ENCODE peak calls at places on chromosomes 2 and 18, in five cellular contexts. G, Y, I, Q and K are unnamed samples.

GRCh38 chr2:70534183-70534836 is 19.3 kb downstream of the TGFA start:
- DNase-seq in G (no peak), Y (no peak), I (no peak), Q (no peak), K (no peak)

GRCh38 chr2:15943914-15944313 is 3.6 kb downstream of the MYCN start:
- DNase-seq in G (no peak), Y (no peak), I (no peak), Q (no peak), K (no peak)

GRCh38 chr2:98148968-98149697 is 62.2 kb downstream of the VWA3B start:
- DNase-seq in G (no peak), Y (no peak), I (no peak), Q (peak), K (no peak)

GRCh38 chr2:119338282-119338681 is 28.4 kb downstream of the C2orf76 start:
- DNase-seq in G (no peak), Y (no peak), I (no peak), Q (no peak), K (no peak)

GRCh38 chr2:61566566-61566965 is 28.4 kb upstream of the XPO1 start:
- DNase-seq in G (no peak), Y (no peak), I (no peak), Q (no peak), K (no peak)

GRCh38 chr2:8682719-8683667 is 1.1 kb downstream of the ID2 start:
- DNase-seq in G (peak), Y (peak), I (no peak), Q (no peak), K (no peak)

GRCh38 chr2:23595601-23596251 is 210.7 kb downstream of the KLHL29 start:
- DNase-seq in G (peak), Y (no peak), I (no peak), Q (no peak), K (peak)

GRCh38 chr18:63752661-63753060 is 22.6 kb upstream of the SERPINB7 start:
- DNase-seq in G (no peak), Y (no peak), I (no peak), Q (no peak), K (no peak)

GRCh38 chr2:175871949-175872348 is 130.1 kb downstream of the LNPK start:
- DNase-seq in G (no peak), Y (no peak), I (no peak), Q (no peak), K (no peak)

GRCh38 chr2:229231885-229232284 is 39.2 kb downstream of the PID1 start:
- DNase-seq in G (peak), Y (no peak), I (no peak), Q (no peak), K (no peak)

GRCh38 chr18:8813621-8814020 is 108.3 kb downstream of the MTCL1 start:
- DNase-seq in G (no peak), Y (no peak), I (no peak), Q (no peak), K (no peak)

GRCh38 chr2:37456479-37456878 is 112.0 kb downstream of the QPCT start:
- DNase-seq in G (no peak), Y (no peak), I (no peak), Q (no peak), K (no peak)

GRCh38 chr2:42566837-42567251 is 1.6 kb upstream of the MTA3 start:
- DNase-seq in G (no peak), Y (no peak), I (peak), Q (no peak), K (no peak)

GRCh38 chr18:805755-806110 is 6.3 kb downstream of the YES1 start:
- DNase-seq in G (no peak), Y (no peak), I (no peak), Q (no peak), K (no peak)

GRCh38 chr2:140621963-140622362 is 1508.9 kb downstream of the LRP1B start:
- DNase-seq in G (no peak), Y (no peak), I (no peak), Q (no peak), K (no peak)

GRCh38 chr2:142180820-142181533 is 50.2 kb upstream of the LRP1B start:
- DNase-seq in G (no peak), Y (no peak), I (no peak), Q (peak), K (peak)

GRCh38 chr2:136116813-136117390 is 1.0 kb downstream of the CXCR4 start:
- DNase-seq in G (peak), Y (no peak), I (peak), Q (peak), K (peak)

GRCh38 chr18:39751161-39751560 is 2185.6 kb upstream of the CELF4 start:
- DNase-seq in G (no peak), Y (no peak), I (no peak), Q (no peak), K (no peak)

GRCh38 chr2:206020151-206020550 is 65.8 kb downstream of the INO80D start:
- DNase-seq in G (no peak), Y (no peak), I (no peak), Q (no peak), K (no peak)

GRCh38 chr2:35503738-35504160 is 851.8 kb upstream of the CRIM1 start:
- DNase-seq in G (no peak), Y (no peak), I (no peak), Q (no peak), K (no peak)

GRCh38 chr2:121080013-121080772 is 204.8 kb downstream of the TFCP2L1 start:
- DNase-seq in G (no peak), Y (peak), I (peak), Q (peak), K (peak)

GRCh38 chr18:10270160-10270571 is 184.3 kb upstream of the APCDD1 start:
- DNase-seq in G (no peak), Y (no peak), I (no peak), Q (no peak), K (no peak)

GRCh38 chr2:223165423-223166214 is 113.6 kb downstream of the KCNE4 start:
- DNase-seq in G (no peak), Y (no peak), I (no peak), Q (no peak), K (no peak)

GRCh38 chr18:49021076-49021432 is 70.3 kb upstream of the SMAD7 start:
- DNase-seq in G (no peak), Y (peak), I (no peak), Q (no peak), K (no peak)

DNA sequence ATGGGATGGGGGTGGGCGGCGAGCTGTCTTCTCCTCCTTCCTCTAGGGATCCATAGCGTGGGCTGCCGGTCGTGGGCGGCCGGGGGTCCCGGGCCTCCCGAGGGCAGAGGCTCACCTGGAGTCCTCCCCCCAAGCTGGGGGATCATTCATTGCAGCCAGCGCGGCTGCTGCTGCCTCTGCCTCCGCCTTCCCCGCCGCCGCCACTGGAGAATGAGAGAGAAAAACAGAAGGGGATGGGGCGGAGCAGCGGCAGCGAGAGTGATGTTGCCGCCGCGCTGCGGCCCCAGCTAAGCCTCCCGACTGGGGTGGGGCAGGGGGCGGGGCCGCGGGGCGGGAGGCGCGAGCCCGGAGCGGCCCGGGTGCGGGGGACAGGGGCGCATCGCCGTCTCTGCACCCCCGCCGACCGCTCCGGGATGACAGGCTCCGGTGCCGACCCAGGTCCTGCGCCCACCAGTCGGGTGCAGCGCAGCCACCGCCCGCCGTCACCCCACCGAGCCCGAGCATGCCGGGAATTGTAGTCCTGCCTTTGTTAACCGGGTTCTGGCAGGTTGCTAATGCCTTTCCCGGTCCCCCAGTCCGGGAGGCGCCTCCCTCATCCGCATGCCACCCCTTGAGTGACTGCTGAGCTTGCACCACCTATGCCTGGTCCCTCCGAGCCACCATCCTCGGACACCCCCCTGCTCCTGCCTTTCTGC is at the start of gene KIF3C:
- DNase-seq in G (peak), Y (no peak), I (peak), Q (peak), K (peak)
- TF ChIP-seq CTCF in G (no peak), Y (no peak), I (no peak), Q (no peak), K (peak)

GRCh38 chr2:2719015-2719414 is 387.9 kb upstream of the MYT1L start:
- DNase-seq in G (no peak), Y (no peak), I (no peak), Q (no peak), K (no peak)
- TF ChIP-seq CTCF in G (no peak), Y (no peak), I (no peak), Q (no peak), K (no peak)

GRCh38 chr2:190499273-190499672 is 35.2 kb downstream of the NEMP2 start:
- DNase-seq in G (no peak), Y (no peak), I (no peak), Q (no peak), K (no peak)
- TF ChIP-seq CTCF in G (no peak), Y (no peak), I (no peak), Q (no peak), K (no peak)

DNA sequence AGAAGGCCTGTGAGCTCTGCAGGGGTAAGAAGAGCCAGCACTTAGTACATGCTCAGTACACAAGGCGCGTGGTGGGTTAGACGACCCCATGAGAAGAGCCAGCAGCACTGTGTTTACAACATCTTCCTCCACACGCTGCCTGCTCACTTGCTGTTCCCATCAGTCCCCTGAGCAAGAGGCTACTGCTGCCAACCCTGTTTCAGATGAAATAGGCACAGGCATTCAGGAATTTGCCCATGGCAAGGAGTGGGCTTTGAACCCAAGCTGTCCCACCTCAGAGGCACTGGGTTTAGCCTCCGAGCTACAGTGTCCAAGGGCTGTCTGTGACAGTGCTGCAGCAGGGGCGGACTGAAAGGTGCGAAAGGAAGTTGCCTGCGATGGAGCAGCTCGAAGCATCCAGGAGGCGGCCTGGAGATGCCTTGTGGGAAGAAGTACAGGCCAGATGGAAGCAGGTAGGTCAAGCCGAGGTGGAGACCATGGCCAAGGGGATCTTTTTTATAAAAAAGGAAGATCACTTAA is 121.5 kb upstream of the PXDN start:
- DNase-seq in G (no peak), Y (no peak), I (no peak), Q (no peak), K (no peak)
- TF ChIP-seq CTCF in G (no peak), Y (no peak), I (no peak), Q (no peak), K (no peak)

GRCh38 chr2:172481507-172482262 is 54.3 kb downstream of the ITGA6 start:
- DNase-seq in G (no peak), Y (no peak), I (no peak), Q (no peak), K (no peak)
- TF ChIP-seq CTCF in G (no peak), Y (no peak), I (no peak), Q (no peak), K (no peak)

DNA sequence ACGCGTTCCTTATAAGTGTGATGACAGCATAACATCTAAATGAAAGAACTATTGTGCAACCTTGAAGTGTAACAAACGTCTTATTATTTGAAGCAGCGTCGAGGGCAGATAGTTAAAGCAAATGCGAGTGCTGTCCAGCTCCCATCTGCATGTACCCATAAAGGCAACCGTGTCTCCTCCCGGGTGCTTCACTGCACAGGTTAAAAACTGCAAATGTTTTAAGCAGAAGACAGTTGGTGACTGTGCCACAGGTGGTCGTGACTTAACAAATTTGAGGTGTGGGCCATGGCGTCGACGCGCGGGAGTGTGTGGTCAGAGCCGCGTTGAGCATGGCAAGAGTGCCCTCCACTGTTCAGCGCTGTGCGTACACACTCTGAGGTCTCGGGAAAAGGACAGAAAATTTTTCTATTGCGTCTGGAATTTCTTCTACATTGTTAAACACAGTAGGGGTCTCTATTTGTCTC is 6.4 kb downstream of the SALL3 start:
- DNase-seq in G (no peak), Y (no peak), I (no peak), Q (no peak), K (peak)
- TF ChIP-seq CTCF in G (peak), Y (no peak), I (peak), Q (peak), K (peak)

GRCh38 chr2:83594261-83594660 is 864.8 kb downstream of the SUCLG1 start:
- DNase-seq in G (no peak), Y (no peak), I (no peak), Q (no peak), K (no peak)

GRCh38 chr2:83596592-83597339 is 862.3 kb downstream of the SUCLG1 start:
- DNase-seq in G (no peak), Y (no peak), I (no peak), Q (no peak), K (no peak)

GRCh38 chr2:83594841-83595720 is 864.0 kb downstream of the SUCLG1 start:
- DNase-seq in G (no peak), Y (no peak), I (no peak), Q (no peak), K (no peak)
- TF ChIP-seq CTCF in G (no peak), Y (no peak), I (no peak), Q (no peak), K (no peak)

DNA sequence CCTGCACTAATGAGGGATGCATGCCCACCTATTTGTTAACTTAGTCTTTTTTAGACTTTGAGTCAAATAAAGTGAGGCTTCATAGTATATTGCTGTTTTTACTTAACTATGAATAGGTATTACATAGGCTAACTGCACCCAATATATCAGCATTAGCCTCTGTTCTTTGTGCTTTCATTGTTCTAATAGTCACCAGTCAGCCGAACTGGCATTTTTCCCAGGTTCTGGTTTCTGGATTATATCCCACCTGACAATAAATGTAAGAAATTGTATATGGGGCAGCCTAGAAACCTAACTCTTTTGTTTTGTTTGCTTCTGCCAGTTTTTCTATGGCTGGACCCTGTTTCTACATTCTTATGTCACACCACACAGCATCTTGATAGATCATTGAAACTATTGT is 1672.4 kb upstream of the LRRTM1 start:
- DNase-seq in G (no peak), Y (no peak), I (no peak), Q (no peak), K (no peak)
- TF ChIP-seq CTCF in G (no peak), Y (no peak), I (no peak), Q (no peak), K (no peak)

DNA sequence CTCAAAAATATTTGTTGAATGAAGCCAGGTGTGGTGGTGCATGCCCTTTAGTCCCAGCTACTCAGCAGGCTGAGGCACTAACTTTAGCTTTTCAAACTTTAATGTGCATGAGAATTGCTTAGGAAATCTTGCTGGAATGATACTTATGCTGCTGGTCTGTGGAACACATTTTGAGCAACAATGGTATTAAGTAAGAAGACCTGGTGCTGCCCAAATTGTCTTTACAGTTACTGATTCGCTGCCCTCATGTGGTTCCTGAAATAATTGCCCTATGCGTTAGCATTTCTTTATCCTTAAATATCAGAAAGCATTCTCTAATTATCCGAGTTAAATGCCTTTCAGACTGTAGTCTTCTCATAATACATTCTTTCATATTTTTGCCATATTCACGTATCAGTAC is 76.0 kb upstream of the SESTD1 start:
- DNase-seq in G (no peak), Y (no peak), I (no peak), Q (no peak), K (no peak)
- TF ChIP-seq CTCF in G (peak), Y (peak), I (no peak), Q (peak), K (no peak)

GRCh38 chr18:66759017-66759416 is 155.1 kb upstream of the CDH19 start:
- DNase-seq in G (no peak), Y (no peak), I (no peak), Q (no peak), K (no peak)

GRCh38 chr18:66760559-66760958 is 156.7 kb upstream of the CDH19 start:
- DNase-seq in G (no peak), Y (no peak), I (no peak), Q (no peak), K (no peak)

GRCh38 chr18:66764225-66764624 is 160.3 kb upstream of the CDH19 start:
- DNase-seq in G (no peak), Y (no peak), I (no peak), Q (no peak), K (no peak)

GRCh38 chr18:66757946-66758345 is 154.1 kb upstream of the CDH19 start:
- DNase-seq in G (no peak), Y (no peak), I (no peak), Q (no peak), K (no peak)

DNA sequence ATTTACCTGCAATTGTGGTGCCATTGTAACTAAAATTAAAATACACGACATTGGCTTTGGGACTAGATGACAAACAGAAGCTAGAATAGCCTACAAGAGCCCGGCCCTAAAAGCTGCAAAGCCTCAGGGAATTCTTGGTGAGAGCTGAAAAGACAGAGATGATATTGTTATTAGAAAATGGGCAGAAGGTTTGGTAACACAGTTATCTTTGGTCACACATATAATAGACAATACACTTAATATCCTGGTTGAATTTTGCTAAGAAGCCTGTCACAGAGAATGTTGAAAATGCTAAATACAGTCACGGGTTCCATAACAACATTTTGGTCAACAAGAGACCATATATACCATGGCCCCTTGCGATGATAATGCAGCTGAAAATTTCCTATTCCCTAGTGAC is 157.3 kb upstream of the CDH19 start:
- DNase-seq in G (no peak), Y (no peak), I (no peak), Q (no peak), K (no peak)
- TF ChIP-seq CTCF in G (no peak), Y (no peak), I (no peak), Q (no peak), K (no peak)